ENCODE peak calls at places on chromosomes 5 and 9, in eight cellular contexts. P, A, S, K, V, O, L and H are unnamed samples.

GRCh38 chr9:83432104-83432627 is 106.0 kb downstream of the FRMD3 start:
- DNase-seq in V (peak; percentile 86), A (peak; percentile 82), O (no peak), L (peak; percentile 87), K (peak; percentile 52), P (no peak), S (no peak), H (no peak)

GRCh38 chr9:116951588-116952433 is 264.7 kb downstream of the TRIM32 start:
- DNase-seq in V (no peak), O (no peak), K (no peak), S (no peak), P (no peak), A (peak; percentile 67), L (no peak), H (no peak)

GRCh38 chr5:179246227-179246626 is 99.0 kb downstream of the ADAMTS2 start:
- DNase-seq in O (no peak), V (no peak), K (no peak), P (no peak), A (no peak), S (no peak), L (no peak), H (no peak)

GRCh38 chr9:86614871-86615849 is 260.9 kb upstream of the TUT7 start:
- DNase-seq in V (no peak), A (peak; percentile 14), P (no peak), S (no peak), K (peak; percentile 72), L (no peak), O (peak; percentile 2), H (no peak)

GRCh38 chr9:14530301-14530700 is 162.9 kb downstream of the ZDHHC21 start:
- DNase-seq in S (no peak), P (no peak), L (no peak), O (no peak), V (no peak), A (no peak), K (no peak), H (no peak)

GRCh38 chr9:127873886-127874285 is 3.6 kb downstream of the AK1 start:
- DNase-seq in A (peak; percentile 93), P (no peak), O (no peak), K (peak; percentile 45), S (no peak), V (peak; percentile 84), L (no peak), H (no peak)

GRCh38 chr5:126619781-126620180 is 19.0 kb downstream of the PHAX start:
- DNase-seq in O (no peak), K (no peak), A (no peak), S (no peak), P (no peak), V (no peak), L (no peak), H (no peak)

GRCh38 chr9:83583151-83584014 is 39.6 kb upstream of the IDNK start:
- DNase-seq in S (no peak), V (no peak), L (no peak), P (peak; percentile 67), K (peak; percentile 80), O (peak; percentile 6), A (peak; percentile 72), H (no peak)